ENCODE peak calls at places on chromosomes 13 and 19, in five cellular contexts. O, Y, L, P and X are unnamed samples. For H3K79me2, the result is how much of the 10 kb centered on the place peaks cover.

GRCh38 chr19:35295792-35296462 is 4.0 kb downstream of the MAG start:
- DNase-seq in O (no peak), Y (no peak), L (no peak), P (peak), X (no peak)

GRCh38 chr19:18789883-18790565 is 1.1 kb downstream of the COMP start:
- DNase-seq in O (peak), Y (no peak), L (no peak), P (peak), X (no peak)

GRCh38 chr13:61151062-61151461 is 264.6 kb downstream of the PCDH20 start:
- DNase-seq in O (no peak), Y (no peak), L (no peak), P (no peak), X (no peak)

GRCh38 chr19:8336072-8336569 is 6.9 kb downstream of the KANK3 start:
- DNase-seq in O (no peak), Y (no peak), L (no peak), P (no peak), X (no peak)

GRCh38 chr19:50542825-50543428 is 25.3 kb downstream of the LRRC4B start:
- DNase-seq in O (no peak), Y (no peak), L (no peak), P (no peak), X (no peak)

GRCh38 chr19:534088-534487 is 2.5 kb downstream of the CDC34 start:
- DNase-seq in O (no peak), Y (no peak), L (no peak), P (no peak), X (no peak)

GRCh38 chr19:489418-490196 is 6.7 kb upstream of the MADCAM1 start:
- DNase-seq in O (no peak), Y (peak), L (no peak), P (no peak), X (no peak)

GRCh38 chr13:97540696-97541095 is 106.7 kb downstream of the RAP2A start:
- DNase-seq in O (no peak), Y (no peak), L (no peak), P (no peak), X (no peak)

GRCh38 chr13:80611310-80611709 is 270.4 kb upstream of the SPRY2 start:
- DNase-seq in O (no peak), Y (no peak), L (no peak), P (no peak), X (no peak)

GRCh38 chr13:33213797-33214196 is 71.8 kb downstream of the STARD13 start:
- DNase-seq in O (no peak), Y (no peak), L (no peak), P (no peak), X (no peak)

GRCh38 chr13:109741966-109742365 is 44.4 kb downstream of the IRS2 start:
- DNase-seq in O (no peak), Y (no peak), L (no peak), P (no peak), X (no peak)

GRCh38 chr13:107742544-107742943 is 472.8 kb downstream of the LIG4 start:
- DNase-seq in O (no peak), Y (no peak), L (no peak), P (no peak), X (no peak)

GRCh38 chr19:23772668-23773063 is 14.0 kb upstream of the ZNF681 start:
- DNase-seq in O (no peak), Y (no peak), L (no peak), P (no peak), X (no peak)

GRCh38 chr19:55405638-55406037 is 1.9 kb downstream of the UBE2S start:
- DNase-seq in O (no peak), Y (no peak), L (no peak), P (no peak), X (no peak)
- TF ChIP-seq SP1 in O (no peak), Y (no peak), L (no peak), P (no peak), X (no peak)

GRCh38 chr13:40624338-40624737 is 42.1 kb downstream of the FOXO1 start:
- DNase-seq in O (no peak), Y (no peak), L (no peak), P (no peak), X (no peak)
- H3K79me2 ChIP-seq in O (half or more), Y (half or more), L (under half), P (under half), X (under half)

DNA sequence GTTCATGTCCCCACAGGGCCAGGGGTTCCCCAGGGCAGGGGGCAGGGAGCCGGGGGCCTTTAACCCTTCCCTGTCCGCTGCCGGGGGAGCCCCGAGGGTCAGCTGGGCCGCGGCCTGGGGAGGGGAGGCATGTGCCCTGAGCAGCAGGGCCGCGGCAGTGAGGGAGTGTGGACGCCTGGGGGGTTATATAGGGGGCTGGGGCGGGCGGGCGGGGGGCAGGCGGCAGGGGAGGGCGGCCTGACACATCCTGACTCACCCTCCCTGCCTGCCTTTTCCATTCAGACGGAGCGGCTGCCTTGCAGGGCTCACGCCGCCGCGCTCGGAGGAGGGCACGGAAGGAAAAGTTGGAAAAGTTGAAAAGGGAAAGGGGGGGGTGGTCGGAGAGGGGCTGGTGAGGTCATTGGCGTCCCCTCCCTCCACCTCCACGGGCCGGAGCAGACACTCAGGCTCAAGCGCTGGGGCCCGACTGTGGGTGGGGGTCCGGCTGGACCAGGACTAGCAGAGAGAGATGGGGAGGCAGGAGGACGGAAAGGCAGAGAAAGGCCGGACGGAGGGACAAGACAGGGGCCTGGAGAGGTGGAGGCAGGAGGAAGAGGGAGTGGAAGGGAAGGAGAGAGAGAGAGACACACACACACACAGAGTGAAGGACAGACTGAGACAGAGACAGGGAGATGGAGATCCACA is at the start of gene IL11:
- DNase-seq in O (no peak), Y (no peak), L (no peak), P (no peak), X (no peak)
- TF ChIP-seq SP1 in O (no peak), Y (no peak), L (no peak), P (no peak), X (no peak)

GRCh38 chr19:6987850-6988249 is 33.4 kb downstream of the MBD3L2B start:
- DNase-seq in O (no peak), Y (no peak), L (no peak), P (no peak), X (no peak)

GRCh38 chr19:6983448-6983847 is 37.8 kb downstream of the MBD3L2B start:
- DNase-seq in O (no peak), Y (no peak), L (no peak), P (no peak), X (no peak)

GRCh38 chr19:6988257-6988656 is 33.0 kb downstream of the MBD3L2B start:
- DNase-seq in O (no peak), Y (no peak), L (no peak), P (no peak), X (no peak)
- H3K79me2 ChIP-seq in O (under half), Y (under half), L (under half), P (under half), X (under half)

GRCh38 chr13:44407379-44407778 is 33.8 kb downstream of the SERP2 start:
- DNase-seq in O (no peak), Y (no peak), L (no peak), P (no peak), X (no peak)
- TF ChIP-seq SP1 in O (no peak), Y (no peak), L (no peak), P (no peak), X (no peak)

GRCh38 chr13:106738279-106738678 is 170.3 kb upstream of the ARGLU1 start:
- DNase-seq in O (no peak), Y (no peak), L (no peak), P (no peak), X (no peak)
- H3K79me2 ChIP-seq in O (under half), Y (under half), L (under half), P (under half), X (under half)

GRCh38 chr13:95626768-95627167 is 17.7 kb downstream of the DZIP1 start:
- DNase-seq in O (no peak), Y (no peak), L (no peak), P (no peak), X (no peak)
- TF ChIP-seq SP1 in O (no peak), Y (no peak), L (no peak), P (no peak), X (no peak)